ENCODE peak calls at places on chromosomes 16 and 17, in four cellular contexts. X is adrenal gland, C is cardiac muscle cell, Q is GM23248. S is an unnamed sample.

GRCh38 chr17:70552230-70552981 is 383.1 kb downstream of the KCNJ2 start:
- DNase-seq in X (no peak), C (peak; percentile 65), Q (peak; percentile 58), S (peak; percentile 85)

GRCh38 chr17:557371-557770 is 157.3 kb downstream of the VPS53 start:
- DNase-seq in X (no peak), C (no peak), Q (peak; percentile 68), S (peak; percentile 45)

GRCh38 chr16:66604376-66605176 is at the start of gene CMTM3:
- DNase-seq in X (peak; percentile 40), C (peak; percentile 73), Q (peak; percentile 87), S (peak; percentile 90)

GRCh38 chr17:76252040-76252954 is 12.0 kb upstream of the RNF157 start:
- DNase-seq in X (peak; percentile 70), C (peak; percentile 73), Q (peak; percentile 99), S (peak; percentile 95)

GRCh38 chr17:80619535-80620235 is 75.0 kb downstream of the RPTOR start:
- DNase-seq in X (no peak), C (no peak), Q (peak; percentile 15), S (no peak)

GRCh38 chr17:81930142-81931125 is 2.9 kb upstream of the MAFG start:
- DNase-seq in X (no peak), C (no peak), Q (peak; percentile 47), S (peak; percentile 28)

GRCh38 chr16:21001262-21001661 is 100.7 kb downstream of the LYRM1 start:
- DNase-seq in X (peak; percentile 20), C (peak; percentile 26), Q (peak; percentile 35), S (peak; percentile 4)

GRCh38 chr17:55440391-55440790 is 18.8 kb upstream of the MMD start:
- DNase-seq in X (no peak), C (no peak), Q (peak; percentile 29), S (no peak)

GRCh38 chr16:22075776-22076175 is 16.6 kb upstream of the VWA3A start:
- DNase-seq in X (no peak), C (no peak), Q (peak; percentile 68), S (no peak)

GRCh38 chr16:85798901-85799496 is 345 bp downstream of the EMC8 start:
- DNase-seq in X (peak; percentile 34), C (peak; percentile 27), Q (peak; percentile 68), S (peak; percentile 58)

GRCh38 chr17:29165800-29166506 is 14.2 kb downstream of the MYO18A start:
- DNase-seq in X (no peak), C (no peak), Q (no peak), S (no peak)

GRCh38 chr16:56711862-56712261 is 18.1 kb upstream of the NUP93 start:
- DNase-seq in X (no peak), C (no peak), Q (peak; percentile 31), S (no peak)
- H3K4me1 ChIP-seq in X (no peaks in the 10 kb centered on the region), C (no peaks in the 10 kb centered on the region), Q (no peaks in the 10 kb centered on the region), S (no peaks in the 10 kb centered on the region)

DNA sequence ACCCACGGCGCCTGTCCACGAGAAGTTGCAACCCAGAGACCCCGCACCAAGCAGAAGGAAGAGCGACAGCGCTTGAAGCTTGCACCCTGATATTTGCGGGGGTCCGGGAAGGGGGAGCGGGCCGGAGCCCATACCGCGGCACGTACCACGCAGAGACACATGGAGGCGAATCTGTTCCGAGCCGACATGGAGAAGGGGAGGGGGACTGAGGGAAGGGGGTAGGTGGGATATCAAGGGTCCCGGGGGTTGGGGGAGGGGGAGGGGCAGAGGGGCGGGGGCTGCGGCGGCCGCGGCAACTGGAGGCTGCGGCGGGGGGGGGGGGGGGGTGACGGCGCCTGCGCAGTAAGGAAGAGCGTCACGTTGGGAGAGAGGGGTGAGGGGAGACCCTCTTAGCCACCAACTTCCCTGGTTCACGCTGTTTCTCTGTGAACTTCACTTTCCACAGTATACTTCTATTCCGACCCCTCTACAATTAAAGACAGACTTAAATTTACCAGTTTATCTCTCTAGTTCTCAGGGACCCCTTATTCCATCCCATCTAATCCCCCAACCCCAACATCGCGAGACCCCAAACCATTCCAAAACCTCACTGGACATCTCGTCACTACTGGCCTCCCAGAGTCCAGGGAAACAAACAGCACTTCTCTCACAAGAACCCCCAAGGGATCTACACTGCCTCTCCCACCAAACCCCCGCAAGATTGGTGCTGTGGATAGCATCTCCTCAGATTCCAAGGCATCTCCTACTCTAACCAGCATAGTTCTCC is 7.9 kb downstream of the DLG4 start:
- DNase-seq in X (peak; percentile 21), C (no peak), Q (no peak), S (no peak)
- H3K4me3 ChIP-seq in X (no peak overlapping the region), C (peak overlapping the region; percentile 22), Q (no peak overlapping the region), S (no peak overlapping the region)

DNA sequence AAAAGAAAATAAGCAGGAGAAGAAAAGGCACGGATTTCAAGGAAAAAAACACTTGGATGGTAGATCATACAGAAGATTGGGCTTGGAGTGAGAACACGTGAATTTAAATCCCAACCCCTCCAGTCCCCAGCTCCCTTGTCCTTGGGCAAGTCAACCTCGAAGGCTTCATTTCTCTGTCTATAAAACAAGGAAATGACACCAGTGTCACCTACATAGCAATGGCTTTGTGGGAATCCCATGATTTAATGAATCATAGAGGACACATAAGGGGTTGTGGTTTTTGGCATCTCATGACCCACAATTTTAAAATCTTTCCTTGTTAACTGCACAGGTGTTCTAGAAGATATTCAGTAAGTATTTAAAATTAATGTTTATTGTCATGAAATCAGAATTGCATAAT is 8.2 kb upstream of the CCL2 start:
- DNase-seq in X (no peak), C (no peak), Q (no peak), S (no peak)
- H3K4me1 ChIP-seq in X (peaks cover 55% of the 10 kb centered on the region), C (no peaks in the 10 kb centered on the region), Q (peaks cover 39% of the 10 kb centered on the region), S (peaks cover 33% of the 10 kb centered on the region)

GRCh38 chr17:21198411-21198810 is 15.6 kb downstream of the TMEM11 start:
- DNase-seq in X (no peak), C (no peak), Q (no peak), S (no peak)
- H3K4me3 ChIP-seq in X (no peak overlapping the region), C (no peak overlapping the region), Q (no peak overlapping the region), S (no peak overlapping the region)

GRCh38 chr16:57997528-57998265 is 2.8 kb downstream of the ZNF319 start:
- DNase-seq in X (no peak), C (no peak), Q (no peak), S (no peak)

GRCh38 chr16:57997176-57997527 is 3.3 kb downstream of the ZNF319 start:
- DNase-seq in X (no peak), C (no peak), Q (no peak), S (no peak)

GRCh38 chr16:57999366-57999970 is 1.0 kb downstream of the ZNF319 start:
- DNase-seq in X (no peak), C (no peak), Q (peak; percentile 67), S (peak; percentile 42)

GRCh38 chr16:57998992-57999365 is 1.5 kb downstream of the ZNF319 start:
- DNase-seq in X (no peak), C (peak; percentile 35), Q (no peak), S (no peak)

DNA sequence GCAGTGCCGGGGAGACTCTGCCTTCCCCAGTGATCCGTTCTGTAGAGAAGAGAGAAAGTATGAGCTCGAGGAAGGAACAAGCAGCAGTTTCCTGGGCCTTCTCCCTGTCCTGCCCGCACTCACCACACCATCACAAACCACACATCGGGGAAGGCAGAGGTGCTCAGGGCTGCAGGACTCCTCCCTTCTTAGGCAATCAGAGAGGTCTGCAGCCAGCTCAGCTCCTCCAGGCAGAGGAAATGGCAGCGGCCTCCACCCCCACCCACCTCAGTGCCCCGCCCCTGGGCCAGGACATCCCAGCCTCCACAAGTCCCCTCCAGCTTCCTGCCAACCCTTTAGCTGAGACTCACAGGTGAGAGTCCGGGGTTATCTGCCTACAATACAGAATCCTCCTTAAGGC is 2.0 kb downstream of the ZNF319 start:
- DNase-seq in X (no peak), C (peak; percentile 56), Q (peak; percentile 40), S (no peak)
- H3K4me1 ChIP-seq in X (peaks cover 21% of the 10 kb centered on the region), C (peaks cover 16% of the 10 kb centered on the region), Q (peaks cover 16% of the 10 kb centered on the region), S (peaks cover 20% of the 10 kb centered on the region)

DNA sequence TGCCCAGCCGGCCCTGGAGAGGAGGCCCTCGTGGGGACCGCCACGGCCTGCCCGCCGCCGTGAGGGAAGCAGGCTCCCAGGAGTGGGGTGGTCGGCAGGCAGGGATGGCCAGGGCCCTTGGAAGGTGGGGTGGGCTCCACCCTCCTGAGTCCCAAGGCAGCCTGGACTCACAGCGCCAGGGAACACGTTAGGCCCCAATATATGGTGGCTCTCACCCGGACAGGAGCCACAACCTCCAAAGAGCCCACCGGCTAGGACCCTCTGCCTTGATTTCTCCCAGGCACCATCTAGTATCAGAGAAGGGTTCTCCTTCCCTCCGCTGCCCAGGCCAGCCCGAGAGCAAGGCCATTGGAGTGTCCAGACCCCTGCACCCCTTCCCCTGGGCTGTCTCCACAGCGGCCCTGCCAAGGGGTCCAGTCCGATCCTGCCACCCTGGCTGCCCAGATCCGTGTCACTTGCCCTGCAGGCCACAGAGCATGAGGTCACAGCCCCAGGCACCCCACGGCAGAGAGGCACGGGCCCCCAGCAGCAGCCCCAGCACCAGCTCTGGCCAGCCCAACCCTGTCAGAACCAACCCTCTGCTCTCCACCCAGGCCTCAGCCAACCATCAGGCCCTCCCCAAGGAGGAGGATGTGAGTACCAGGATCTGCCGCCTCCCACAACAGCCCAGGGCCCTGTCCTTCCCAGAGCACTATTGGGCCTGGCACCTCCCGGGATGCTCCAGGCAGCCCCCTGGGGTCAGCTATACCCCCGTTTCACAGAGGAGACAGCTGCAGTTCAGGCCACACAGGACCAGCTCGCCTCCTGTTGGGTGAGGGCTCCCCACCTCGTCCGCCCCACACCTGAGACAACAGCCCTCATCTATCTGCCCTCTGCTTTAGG is 1.1 kb upstream of the AXIN1 start:
- DNase-seq in X (no peak), C (no peak), Q (peak; percentile 33), S (no peak)
- H3K4me3 ChIP-seq in X (no peak overlapping the region), C (peak overlapping the region; percentile 34), Q (peak overlapping the region; percentile 17), S (peak overlapping the region; percentile 60)